ENCODE peak calls at places on chromosomes 5 and 9, in seven cellular contexts. R is HepG2, L is HCT116, B is SK-N-SH, Y is K562, E is H1, G is GM12878. Z is an unnamed sample.

GRCh38 chr5:67031689-67032088 is 164.9 kb downstream of the CD180 start:
- DNase-seq in R (no peak), L (no peak), B (no peak), Y (no peak), E (no peak), G (no peak), Z (peak; percentile 9)

GRCh38 chr9:114612272-114612923 is 1.3 kb downstream of the TMEM268 start:
- DNase-seq in R (no peak), L (no peak), B (peak; percentile 37), Y (no peak), E (peak; percentile 52), G (no peak), Z (peak; percentile 80)

GRCh38 chr9:125255781-125256391 is 5.7 kb upstream of the GAPVD1 start:
- DNase-seq in R (peak; percentile 35), L (no peak), B (peak; percentile 67), Y (peak; percentile 43), E (no peak), G (no peak), Z (peak; percentile 52)

GRCh38 chr9:34037626-34038025 is 11.1 kb downstream of the UBAP2 start:
- DNase-seq in R (no peak), L (no peak), B (no peak), Y (no peak), E (no peak), G (no peak), Z (no peak)

GRCh38 chr9:105390901-105391300 is 56.9 kb upstream of the FSD1L start:
- DNase-seq in R (no peak), L (no peak), B (no peak), Y (no peak), E (no peak), G (no peak), Z (no peak)

GRCh38 chr9:121440265-121440664 is 59.4 kb downstream of the GGTA1 start:
- DNase-seq in R (peak; percentile 39), L (peak; percentile 7), B (peak; percentile 33), Y (peak; percentile 51), E (no peak), G (no peak), Z (peak; percentile 25)

GRCh38 chr9:113645972-113646241 is 182.4 kb downstream of the RGS3 start:
- DNase-seq in R (no peak), L (no peak), B (no peak), Y (no peak), E (no peak), G (no peak), Z (no peak)

GRCh38 chr5:33612386-33612785 is 171.6 kb downstream of the TARS1 start:
- DNase-seq in R (no peak), L (no peak), B (no peak), Y (no peak), E (no peak), G (no peak), Z (no peak)

GRCh38 chr5:146027746-146028145 is 77.6 kb downstream of the PLAC8L1 start:
- DNase-seq in R (no peak), L (peak; percentile 78), B (no peak), Y (no peak), E (no peak), G (no peak), Z (no peak)

GRCh38 chr5:148005788-148006520 is 57.8 kb upstream of the SPINK5 start:
- DNase-seq in R (peak; percentile 2), L (peak; percentile 16), B (no peak), Y (no peak), E (peak; percentile 69), G (no peak), Z (no peak)

GRCh38 chr9:127763918-127764384 is 14.5 kb downstream of the SH2D3C start:
- DNase-seq in R (peak; percentile 32), L (no peak), B (no peak), Y (peak; percentile 48), E (peak; percentile 85), G (no peak), Z (peak; percentile 58)

GRCh38 chr9:120890415-120891254 is 13.6 kb upstream of the PHF19 start:
- DNase-seq in R (no peak), L (no peak), B (no peak), Y (no peak), E (no peak), G (no peak), Z (no peak)

GRCh38 chr9:105264380-105264779 is 19.9 kb downstream of the SLC44A1 start:
- DNase-seq in R (no peak), L (peak; percentile 0), B (no peak), Y (no peak), E (no peak), G (no peak), Z (no peak)

GRCh38 chr9:134570151-134570621 is 71.4 kb upstream of the COL5A1 start:
- DNase-seq in R (no peak), L (no peak), B (no peak), Y (no peak), E (peak; percentile 23), G (no peak), Z (no peak)

GRCh38 chr5:83000922-83001321 is 76.3 kb downstream of the TMEM167A start:
- DNase-seq in R (no peak), L (no peak), B (no peak), Y (no peak), E (no peak), G (no peak), Z (no peak)

GRCh38 chr9:131179561-131180219 is 54.3 kb downstream of the NUP214 start:
- DNase-seq in R (no peak), L (no peak), B (no peak), Y (no peak), E (no peak), G (peak; percentile 28), Z (no peak)

GRCh38 chr9:86749530-86750275 is 197.6 kb downstream of the GAS1 start:
- DNase-seq in R (no peak), L (no peak), B (peak; percentile 19), Y (no peak), E (no peak), G (no peak), Z (no peak)

GRCh38 chr5:123875444-123876264 is 363.7 kb downstream of the CSNK1G3 start:
- DNase-seq in R (peak; percentile 52), L (no peak), B (no peak), Y (no peak), E (peak; percentile 56), G (no peak), Z (no peak)

GRCh38 chr5:176624916-176625315 is 5.4 kb downstream of the SNCB start:
- DNase-seq in R (no peak), L (no peak), B (no peak), Y (no peak), E (no peak), G (no peak), Z (no peak)

GRCh38 chr5:176626876-176627236 is 3.5 kb downstream of the SNCB start:
- DNase-seq in R (no peak), L (no peak), B (no peak), Y (no peak), E (no peak), G (no peak), Z (no peak)

GRCh38 chr5:176625512-176625911 is 4.8 kb downstream of the SNCB start:
- DNase-seq in R (no peak), L (no peak), B (no peak), Y (no peak), E (no peak), G (no peak), Z (no peak)

GRCh38 chr5:176627582-176627981 is 2.8 kb downstream of the SNCB start:
- DNase-seq in R (no peak), L (no peak), B (no peak), Y (no peak), E (no peak), G (no peak), Z (no peak)

GRCh38 chr5:176625966-176626875 is 4.1 kb downstream of the SNCB start:
- DNase-seq in R (no peak), L (no peak), B (no peak), Y (no peak), E (no peak), G (no peak), Z (no peak)
- TF ChIP-seq JUND in R (no peak), L (no peak), B (no peak), Y (no peak), E (no peak), G (no peak), Z (no peak)

GRCh38 chr9:77843088-77843985 is 188.3 kb downstream of the GNAQ start:
- DNase-seq in R (no peak), L (no peak), B (no peak), Y (no peak), E (no peak), G (no peak), Z (no peak)
- TF ChIP-seq JUND in R (no peak), L (no peak), B (no peak), Y (no peak), E (no peak), G (no peak), Z (no peak)

GRCh38 chr5:170625221-170626165 is 121.7 kb downstream of the KCNIP1 start:
- DNase-seq in R (no peak), L (no peak), B (no peak), Y (no peak), E (no peak), G (no peak), Z (no peak)
- TF ChIP-seq JUND in R (no peak), L (no peak), B (no peak), Y (no peak), E (no peak), G (no peak), Z (no peak)

GRCh38 chr9:72773570-72773969 is 179.3 kb downstream of the ALDH1A1 start:
- DNase-seq in R (no peak), L (no peak), B (no peak), Y (no peak), E (no peak), G (no peak), Z (no peak)

GRCh38 chr9:72772641-72773040 is 180.2 kb downstream of the ALDH1A1 start:
- DNase-seq in R (no peak), L (no peak), B (no peak), Y (no peak), E (no peak), G (no peak), Z (no peak)

DNA sequence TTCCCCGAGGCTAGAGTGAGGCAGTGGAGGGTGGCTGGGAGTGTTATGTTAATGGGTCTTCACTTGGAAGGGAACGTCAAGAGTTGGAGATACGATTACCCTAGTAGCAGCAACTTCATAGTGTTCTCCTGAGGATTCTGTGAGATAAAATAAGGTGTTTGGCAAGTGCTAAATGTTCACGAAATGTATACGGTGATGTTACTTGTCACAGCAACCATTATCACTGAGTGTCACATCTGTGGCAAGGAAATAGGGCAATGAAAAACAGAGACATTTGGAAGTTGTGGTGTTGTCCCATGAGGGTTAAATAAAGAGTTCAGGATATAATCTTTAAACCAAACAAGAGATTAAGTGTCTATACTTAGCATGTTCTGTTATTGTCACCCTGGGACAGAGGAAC is 183.3 kb downstream of the ALDH1A1 start:
- DNase-seq in R (no peak), L (no peak), B (no peak), Y (no peak), E (no peak), G (no peak), Z (no peak)
- TF ChIP-seq JUND in R (no peak), L (no peak), B (no peak), Y (no peak), E (no peak), G (no peak), Z (no peak)

GRCh38 chr5:40437452-40437861 is 242.3 kb upstream of the PTGER4 start:
- DNase-seq in R (no peak), L (no peak), B (no peak), Y (no peak), E (no peak), G (no peak), Z (no peak)
- TF ChIP-seq JUND in R (no peak), L (no peak), B (no peak), Y (no peak), E (no peak), G (no peak), Z (no peak)

Z was measured in T47D.